ENCODE peak calls at places on chromosomes 2 and 18, in seven cellular contexts. One of them, this sample, is unnamed.

GRCh38 chr2:119958642-119959268 is 54.1 kb upstream of the EPB41L5 start:
- DNase-seq in NCI-H1436: no peak
- DNase-seq in fibroblast of the conjunctiva: no peak
- DNase-seq in HCEC 1CT: peak; percentile 48
- DNase-seq in Kasumi-1: no peak
- DNase-seq in NCI-H1092: no peak
- DNase-seq in CD8-positive, alpha-beta memory T cell: no peak
- DNase-seq in this sample: no peak

GRCh38 chr2:21251216-21251971 is 127.6 kb downstream of the TDRD15 start:
- DNase-seq in CD8-positive, alpha-beta memory T cell: no peak
- DNase-seq in NCI-H1092: peak; percentile 3
- DNase-seq in fibroblast of the conjunctiva: no peak
- DNase-seq in Kasumi-1: no peak
- DNase-seq in NCI-H1436: peak; percentile 85
- DNase-seq in HCEC 1CT: no peak
- DNase-seq in this sample: no peak

GRCh38 chr2:23926289-23926749 is 604 bp downstream of the ATAD2B start:
- DNase-seq in NCI-H1436: no peak
- DNase-seq in Kasumi-1: no peak
- DNase-seq in NCI-H1092: no peak
- DNase-seq in CD8-positive, alpha-beta memory T cell: peak; percentile 52
- DNase-seq in HCEC 1CT: no peak
- DNase-seq in fibroblast of the conjunctiva: no peak
- DNase-seq in this sample: no peak

GRCh38 chr2:233112261-233113113 is 52.3 kb downstream of the INPP5D start:
- DNase-seq in NCI-H1092: no peak
- DNase-seq in CD8-positive, alpha-beta memory T cell: no peak
- DNase-seq in Kasumi-1: no peak
- DNase-seq in fibroblast of the conjunctiva: no peak
- DNase-seq in HCEC 1CT: no peak
- DNase-seq in NCI-H1436: no peak
- DNase-seq in this sample: no peak

GRCh38 chr2:129319422-129319717 is 660.1 kb upstream of the RAB6C start:
- DNase-seq in NCI-H1436: no peak
- DNase-seq in CD8-positive, alpha-beta memory T cell: no peak
- DNase-seq in fibroblast of the conjunctiva: no peak
- DNase-seq in Kasumi-1: no peak
- DNase-seq in NCI-H1092: no peak
- DNase-seq in HCEC 1CT: no peak
- DNase-seq in this sample: no peak

GRCh38 chr2:199202964-199203363 is 254.8 kb downstream of the SATB2 start:
- DNase-seq in HCEC 1CT: no peak
- DNase-seq in NCI-H1436: no peak
- DNase-seq in NCI-H1092: no peak
- DNase-seq in CD8-positive, alpha-beta memory T cell: no peak
- DNase-seq in Kasumi-1: no peak
- DNase-seq in fibroblast of the conjunctiva: no peak
- DNase-seq in this sample: no peak

GRCh38 chr18:79912994-79913831 is 38.2 kb downstream of the SLC66A2 start:
- DNase-seq in CD8-positive, alpha-beta memory T cell: no peak
- DNase-seq in NCI-H1436: no peak
- DNase-seq in HCEC 1CT: no peak
- DNase-seq in NCI-H1092: no peak
- DNase-seq in fibroblast of the conjunctiva: no peak
- DNase-seq in Kasumi-1: no peak
- DNase-seq in this sample: no peak

GRCh38 chr2:182553483-182553882 is 126.6 kb upstream of the PDE1A start:
- DNase-seq in fibroblast of the conjunctiva: no peak
- DNase-seq in NCI-H1436: no peak
- DNase-seq in HCEC 1CT: no peak
- DNase-seq in CD8-positive, alpha-beta memory T cell: no peak
- DNase-seq in NCI-H1092: no peak
- DNase-seq in Kasumi-1: no peak
- DNase-seq in this sample: no peak

GRCh38 chr2:190579945-190580866 is 45.7 kb upstream of the NEMP2 start:
- DNase-seq in fibroblast of the conjunctiva: no peak
- DNase-seq in HCEC 1CT: no peak
- DNase-seq in NCI-H1092: no peak
- DNase-seq in NCI-H1436: no peak
- DNase-seq in CD8-positive, alpha-beta memory T cell: no peak
- DNase-seq in Kasumi-1: no peak
- DNase-seq in this sample: no peak

GRCh38 chr2:25740810-25741381 is 67.5 kb upstream of the DTNB start:
- DNase-seq in fibroblast of the conjunctiva: peak; percentile 16
- DNase-seq in NCI-H1092: no peak
- DNase-seq in NCI-H1436: no peak
- DNase-seq in HCEC 1CT: no peak
- DNase-seq in Kasumi-1: peak; percentile 47
- DNase-seq in CD8-positive, alpha-beta memory T cell: no peak
- DNase-seq in this sample: no peak

GRCh38 chr2:59276033-59276432 is 1034.9 kb upstream of the FANCL start:
- DNase-seq in CD8-positive, alpha-beta memory T cell: no peak
- DNase-seq in fibroblast of the conjunctiva: no peak
- DNase-seq in NCI-H1092: no peak
- DNase-seq in NCI-H1436: no peak
- DNase-seq in Kasumi-1: no peak
- DNase-seq in HCEC 1CT: no peak
- DNase-seq in this sample: no peak

GRCh38 chr2:171522057-171522803 is at the start of gene CYBRD1:
- DNase-seq in CD8-positive, alpha-beta memory T cell: no peak
- DNase-seq in fibroblast of the conjunctiva: peak; percentile 83
- DNase-seq in NCI-H1436: no peak
- DNase-seq in NCI-H1092: no peak
- DNase-seq in Kasumi-1: peak; percentile 94
- DNase-seq in HCEC 1CT: peak; percentile 88
- DNase-seq in this sample: no peak

GRCh38 chr2:230347659-230348305 is 20.8 kb downstream of the SP140L start:
- DNase-seq in NCI-H1436: no peak
- DNase-seq in NCI-H1092: no peak
- DNase-seq in Kasumi-1: no peak
- DNase-seq in HCEC 1CT: no peak
- DNase-seq in CD8-positive, alpha-beta memory T cell: no peak
- DNase-seq in fibroblast of the conjunctiva: no peak
- DNase-seq in this sample: no peak

GRCh38 chr2:127843677-127844076 is 14.3 kb downstream of the POLR2D start:
- DNase-seq in NCI-H1092: no peak
- DNase-seq in Kasumi-1: no peak
- DNase-seq in CD8-positive, alpha-beta memory T cell: no peak
- DNase-seq in fibroblast of the conjunctiva: no peak
- DNase-seq in NCI-H1436: no peak
- DNase-seq in HCEC 1CT: no peak
- DNase-seq in this sample: no peak

GRCh38 chr2:128236491-128237035 is 82.1 kb downstream of the HS6ST1 start:
- DNase-seq in Kasumi-1: no peak
- DNase-seq in HCEC 1CT: peak; percentile 88
- DNase-seq in fibroblast of the conjunctiva: no peak
- DNase-seq in NCI-H1436: no peak
- DNase-seq in CD8-positive, alpha-beta memory T cell: no peak
- DNase-seq in NCI-H1092: no peak
- DNase-seq in this sample: no peak

GRCh38 chr2:141062443-141062842 is 1068.4 kb downstream of the LRP1B start:
- DNase-seq in NCI-H1436: no peak
- DNase-seq in CD8-positive, alpha-beta memory T cell: no peak
- DNase-seq in fibroblast of the conjunctiva: no peak
- DNase-seq in NCI-H1092: no peak
- DNase-seq in HCEC 1CT: no peak
- DNase-seq in Kasumi-1: no peak
- DNase-seq in this sample: no peak

GRCh38 chr2:162016080-162016479 is 57.9 kb downstream of the DPP4 start:
- DNase-seq in NCI-H1436: no peak
- DNase-seq in HCEC 1CT: no peak
- DNase-seq in CD8-positive, alpha-beta memory T cell: no peak
- DNase-seq in fibroblast of the conjunctiva: no peak
- DNase-seq in Kasumi-1: no peak
- DNase-seq in NCI-H1092: no peak
- DNase-seq in this sample: no peak

GRCh38 chr2:19731040-19731439 is 170.7 kb downstream of the TTC32 start:
- DNase-seq in HCEC 1CT: no peak
- DNase-seq in Kasumi-1: no peak
- DNase-seq in NCI-H1092: no peak
- DNase-seq in NCI-H1436: no peak
- DNase-seq in fibroblast of the conjunctiva: no peak
- DNase-seq in CD8-positive, alpha-beta memory T cell: no peak
- DNase-seq in this sample: no peak

GRCh38 chr2:140863713-140864112 is 1267.1 kb downstream of the LRP1B start:
- DNase-seq in Kasumi-1: peak; percentile 76
- DNase-seq in HCEC 1CT: peak; percentile 62
- DNase-seq in CD8-positive, alpha-beta memory T cell: no peak
- DNase-seq in NCI-H1092: peak; percentile 28
- DNase-seq in fibroblast of the conjunctiva: peak; percentile 62
- DNase-seq in NCI-H1436: peak; percentile 50
- DNase-seq in this sample: no peak

GRCh38 chr2:168192839-168193616 is 54.4 kb downstream of the STK39 start:
- DNase-seq in HCEC 1CT: no peak
- DNase-seq in NCI-H1436: peak; percentile 61
- DNase-seq in fibroblast of the conjunctiva: peak; percentile 31
- DNase-seq in NCI-H1092: no peak
- DNase-seq in Kasumi-1: peak; percentile 69
- DNase-seq in CD8-positive, alpha-beta memory T cell: peak; percentile 67
- DNase-seq in this sample: peak; percentile 70

GRCh38 chr2:214492152-214492551 is 81.3 kb downstream of the VWC2L start:
- DNase-seq in NCI-H1436: peak; percentile 21
- DNase-seq in Kasumi-1: no peak
- DNase-seq in HCEC 1CT: no peak
- DNase-seq in fibroblast of the conjunctiva: no peak
- DNase-seq in NCI-H1092: peak; percentile 44
- DNase-seq in CD8-positive, alpha-beta memory T cell: no peak
- DNase-seq in this sample: no peak

GRCh38 chr2:191255756-191256312 is 10.6 kb downstream of the MYO1B start:
- DNase-seq in HCEC 1CT: no peak
- DNase-seq in CD8-positive, alpha-beta memory T cell: no peak
- DNase-seq in Kasumi-1: no peak
- DNase-seq in NCI-H1092: no peak
- DNase-seq in NCI-H1436: no peak
- DNase-seq in fibroblast of the conjunctiva: no peak
- DNase-seq in this sample: no peak

GRCh38 chr2:101380376-101380775 is 6.9 kb downstream of the CREG2 start:
- DNase-seq in fibroblast of the conjunctiva: no peak
- DNase-seq in NCI-H1092: no peak
- DNase-seq in NCI-H1436: no peak
- DNase-seq in Kasumi-1: peak; percentile 30
- DNase-seq in HCEC 1CT: peak; percentile 92
- DNase-seq in CD8-positive, alpha-beta memory T cell: no peak
- DNase-seq in this sample: no peak

GRCh38 chr18:76365561-76365960 is 129.5 kb downstream of the ZNF516 start:
- DNase-seq in NCI-H1092: no peak
- DNase-seq in HCEC 1CT: no peak
- DNase-seq in CD8-positive, alpha-beta memory T cell: no peak
- DNase-seq in NCI-H1436: no peak
- DNase-seq in Kasumi-1: no peak
- DNase-seq in fibroblast of the conjunctiva: no peak
- DNase-seq in this sample: no peak

GRCh38 chr18:69411199-69411598 is 10.5 kb downstream of the DOK6 start:
- DNase-seq in Kasumi-1: no peak
- DNase-seq in NCI-H1092: no peak
- DNase-seq in CD8-positive, alpha-beta memory T cell: no peak
- DNase-seq in NCI-H1436: no peak
- DNase-seq in fibroblast of the conjunctiva: no peak
- DNase-seq in HCEC 1CT: no peak
- DNase-seq in this sample: no peak

GRCh38 chr2:177131858-177132257 is 80.7 kb upstream of the HNRNPA3 start:
- DNase-seq in HCEC 1CT: no peak
- DNase-seq in NCI-H1092: no peak
- DNase-seq in Kasumi-1: no peak
- DNase-seq in CD8-positive, alpha-beta memory T cell: no peak
- DNase-seq in fibroblast of the conjunctiva: no peak
- DNase-seq in NCI-H1436: no peak
- DNase-seq in this sample: no peak

GRCh38 chr2:88187038-88187676 is 17.0 kb downstream of the THNSL2 start:
- DNase-seq in NCI-H1436: peak; percentile 59
- DNase-seq in Kasumi-1: peak; percentile 22
- DNase-seq in HCEC 1CT: no peak
- DNase-seq in NCI-H1092: peak; percentile 66
- DNase-seq in fibroblast of the conjunctiva: no peak
- DNase-seq in CD8-positive, alpha-beta memory T cell: no peak
- DNase-seq in this sample: no peak

GRCh38 chr2:7725132-7725849 is 808.1 kb downstream of the RNF144A start:
- DNase-seq in Kasumi-1: peak; percentile 37
- DNase-seq in CD8-positive, alpha-beta memory T cell: peak; percentile 74
- DNase-seq in NCI-H1436: no peak
- DNase-seq in NCI-H1092: no peak
- DNase-seq in fibroblast of the conjunctiva: no peak
- DNase-seq in HCEC 1CT: no peak
- DNase-seq in this sample: peak; percentile 69

GRCh38 chr2:10810175-10811161 is 2.1 kb downstream of the PDIA6 start:
- DNase-seq in Kasumi-1: no peak
- DNase-seq in NCI-H1436: no peak
- DNase-seq in CD8-positive, alpha-beta memory T cell: no peak
- DNase-seq in fibroblast of the conjunctiva: no peak
- DNase-seq in NCI-H1092: no peak
- DNase-seq in HCEC 1CT: no peak
- DNase-seq in this sample: peak; percentile 13